ENCODE peak calls at places on chromosomes 7 and 10, in five cellular contexts. B is tibial artery, F is adrenal gland, Z is BJ, P is ovary. W is an unnamed sample.

GRCh38 chr7:40726559-40726958 is 591.8 kb downstream of the SUGCT start:
- DNase-seq in B (no peak), F (no peak), Z (no peak), P (no peak), W (no peak)

GRCh38 chr10:95260397-95260881 is 30.4 kb downstream of the PDLIM1 start:
- DNase-seq in B (no peak), F (peak; percentile 24), Z (peak; percentile 76), P (no peak), W (no peak)

GRCh38 chr7:37893359-37893758 is 23.3 kb downstream of the SFRP4 start:
- DNase-seq in B (no peak), F (no peak), Z (no peak), P (no peak), W (no peak)

GRCh38 chr10:53886325-53887300 is 914.4 kb downstream of the PCDH15 start:
- DNase-seq in B (no peak), F (no peak), Z (no peak), P (no peak), W (no peak)

GRCh38 chr10:124224331-124225028 is 131.1 kb upstream of the CHST15 start:
- DNase-seq in B (no peak), F (no peak), Z (no peak), P (no peak), W (no peak)

GRCh38 chr10:108791030-108791429 is 1132.3 kb downstream of the XPNPEP1 start:
- DNase-seq in B (no peak), F (no peak), Z (no peak), P (no peak), W (no peak)

GRCh38 chr10:119416855-119417254 is 125.7 kb downstream of the RGS10 start:
- DNase-seq in B (peak; percentile 55), F (peak; percentile 58), Z (no peak), P (peak; percentile 74), W (no peak)

GRCh38 chr7:18064242-18064838 is 36.7 kb upstream of the PRPS1L1 start:
- DNase-seq in B (no peak), F (no peak), Z (no peak), P (no peak), W (no peak)

GRCh38 chr7:138891446-138891810 is 89.8 kb downstream of the KIAA1549 start:
- DNase-seq in B (no peak), F (no peak), Z (peak; percentile 53), P (no peak), W (no peak)

GRCh38 chr10:34252111-34252510 is 563.0 kb downstream of the PARD3 start:
- DNase-seq in B (no peak), F (peak; percentile 79), Z (no peak), P (no peak), W (no peak)

GRCh38 chr7:140400381-140400780 is 2.1 kb upstream of the SLC37A3 start:
- DNase-seq in B (no peak), F (no peak), Z (no peak), P (no peak), W (no peak)

GRCh38 chr7:47285860-47286491 is 295.9 kb downstream of the TNS3 start:
- DNase-seq in B (no peak), F (no peak), Z (peak; percentile 98), P (no peak), W (no peak)

GRCh38 chr7:135811513-135811912 is 62.9 kb upstream of the FAM180A start:
- DNase-seq in B (no peak), F (no peak), Z (no peak), P (no peak), W (no peak)

GRCh38 chr7:117227091-117227490 is 95.8 kb downstream of the WNT2 start:
- DNase-seq in B (no peak), F (no peak), Z (no peak), P (no peak), W (no peak)

GRCh38 chr7:120407015-120407414 is 134.0 kb downstream of the KCND2 start:
- DNase-seq in B (no peak), F (no peak), Z (no peak), P (no peak), W (no peak)

GRCh38 chr10:132141526-132142395 is 45.0 kb upstream of the DPYSL4 start:
- DNase-seq in B (no peak), F (no peak), Z (no peak), P (peak; percentile 36), W (peak; percentile 59)

GRCh38 chr7:159023216-159023615 is 121.5 kb downstream of the VIPR2 start:
- DNase-seq in B (no peak), F (peak; percentile 7), Z (no peak), P (no peak), W (no peak)

GRCh38 chr7:159019111-159019510 is 125.6 kb downstream of the VIPR2 start:
- DNase-seq in B (no peak), F (no peak), Z (no peak), P (no peak), W (no peak)

GRCh38 chr7:159023746-159024145 is 120.9 kb downstream of the VIPR2 start:
- DNase-seq in B (no peak), F (peak; percentile 2), Z (no peak), P (no peak), W (no peak)

GRCh38 chr7:159022238-159022993 is 122.3 kb downstream of the VIPR2 start:
- DNase-seq in B (no peak), F (peak; percentile 6), Z (no peak), P (no peak), W (no peak)

GRCh38 chr7:159020987-159021386 is 123.7 kb downstream of the VIPR2 start:
- DNase-seq in B (no peak), F (no peak), Z (no peak), P (no peak), W (no peak)
- TF ChIP-seq CTCF in B (no peak), F (no peak), Z (no peak), P (no peak), W (no peak)

DNA sequence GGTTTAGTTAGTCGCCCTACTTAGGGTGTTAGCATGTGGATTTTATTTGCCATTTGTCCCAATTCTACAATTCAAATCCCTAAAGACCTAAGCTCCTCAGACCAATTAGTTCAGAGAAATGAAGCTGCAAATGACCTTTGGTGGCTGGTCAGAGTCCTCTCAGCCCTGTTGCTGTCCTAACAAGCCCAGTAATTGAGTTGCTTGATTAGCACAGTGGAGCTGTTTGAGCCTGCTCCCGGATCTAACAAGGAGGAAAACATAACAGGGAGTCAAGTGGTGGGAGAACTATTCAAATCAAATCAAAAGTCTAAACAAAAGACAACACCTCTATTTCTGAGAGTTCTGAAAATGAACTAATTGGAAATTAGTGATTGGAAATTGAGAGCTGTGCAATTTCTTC is 22.1 kb downstream of the ZDHHC6 start:
- DNase-seq in B (no peak), F (no peak), Z (no peak), P (no peak), W (no peak)
- H3K36me3 ChIP-seq in B (peaks cover 9% of the 10 kb centered on the region), F (no peaks in the 10 kb centered on the region), Z (peaks cover 2% of the 10 kb centered on the region), P (no peaks in the 10 kb centered on the region), W (no peaks in the 10 kb centered on the region)

GRCh38 chr7:108659867-108660266 is 90.2 kb downstream of the DNAJB9 start:
- DNase-seq in B (no peak), F (no peak), Z (no peak), P (no peak), W (no peak)

GRCh38 chr7:108662783-108663182 is 93.1 kb downstream of the DNAJB9 start:
- DNase-seq in B (no peak), F (no peak), Z (no peak), P (no peak), W (no peak)

DNA sequence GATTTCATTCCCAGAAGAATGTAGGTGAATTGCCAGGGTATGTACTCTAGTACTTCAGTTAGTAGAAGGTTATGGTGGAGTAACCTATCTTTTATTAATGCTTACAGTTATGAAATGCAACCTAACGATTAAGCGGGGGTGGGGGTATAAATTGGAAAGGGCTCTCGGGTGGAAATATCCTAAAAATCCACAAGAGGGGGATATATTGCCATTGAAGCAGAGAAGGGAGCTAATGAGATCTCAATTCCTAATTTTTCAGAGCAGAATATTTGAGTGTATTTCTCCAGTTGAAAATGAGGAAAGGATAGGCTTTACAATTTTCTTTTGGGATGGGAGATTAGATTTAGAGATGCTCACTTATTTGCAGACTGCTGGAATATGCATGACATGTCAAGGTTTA is 90.8 kb downstream of the DNAJB9 start:
- DNase-seq in B (no peak), F (no peak), Z (no peak), P (no peak), W (no peak)
- TF ChIP-seq CTCF in B (no peak), F (no peak), Z (peak; percentile 16), P (no peak), W (peak; percentile 26)

GRCh38 chr7:148877517-148877916 is 6.6 kb downstream of the EZH2 start:
- DNase-seq in B (no peak), F (no peak), Z (no peak), P (no peak), W (no peak)
- H3K36me3 ChIP-seq in B (no peaks in the 10 kb centered on the region), F (no peaks in the 10 kb centered on the region), Z (no peaks in the 10 kb centered on the region), P (no peaks in the 10 kb centered on the region), W (peaks cover 2% of the 10 kb centered on the region)

GRCh38 chr7:15389073-15389472 is 172.7 kb downstream of the AGMO start:
- DNase-seq in B (no peak), F (no peak), Z (no peak), P (no peak), W (no peak)
- TF ChIP-seq CTCF in B (no peak), F (no peak), Z (no peak), P (no peak), W (no peak)

GRCh38 chr10:75226656-75227055 is 9.1 kb downstream of the COMTD1 start:
- DNase-seq in B (no peak), F (no peak), Z (no peak), P (no peak), W (no peak)

GRCh38 chr10:75229961-75230360 is 5.8 kb downstream of the COMTD1 start:
- DNase-seq in B (no peak), F (no peak), Z (no peak), P (no peak), W (no peak)

GRCh38 chr10:75228278-75228677 is 7.5 kb downstream of the COMTD1 start:
- DNase-seq in B (no peak), F (no peak), Z (no peak), P (no peak), W (no peak)

GRCh38 chr10:75230600-75231038 is 5.1 kb downstream of the COMTD1 start:
- DNase-seq in B (peak; percentile 96), F (peak; percentile 89), Z (peak; percentile 27), P (peak; percentile 90), W (peak; percentile 82)

DNA sequence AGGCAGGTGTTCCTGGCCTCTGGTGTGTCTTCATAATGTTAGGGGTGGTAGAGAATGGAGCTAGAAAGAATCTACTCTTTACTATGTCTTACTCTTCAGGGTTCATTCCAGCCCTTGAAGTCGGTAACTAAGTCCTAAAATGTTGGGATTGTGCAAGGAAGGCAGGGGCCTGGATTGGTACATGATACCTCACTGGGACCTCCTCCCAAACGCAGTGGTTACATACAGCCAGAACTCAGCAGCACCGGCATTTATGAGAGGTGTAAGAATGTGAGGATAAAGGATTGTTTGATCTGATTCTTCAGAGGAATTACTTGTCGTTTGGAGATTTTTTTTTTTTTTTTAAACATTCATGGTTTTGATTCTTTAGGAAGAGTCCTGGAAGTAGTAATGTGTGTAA is 6.9 kb downstream of the COMTD1 start:
- DNase-seq in B (no peak), F (no peak), Z (no peak), P (no peak), W (no peak)
- H3K36me3 ChIP-seq in B (peaks cover 16% of the 10 kb centered on the region), F (peaks cover 47% of the 10 kb centered on the region), Z (no peaks in the 10 kb centered on the region), P (no peaks in the 10 kb centered on the region), W (peaks cover 89% of the 10 kb centered on the region)

DNA sequence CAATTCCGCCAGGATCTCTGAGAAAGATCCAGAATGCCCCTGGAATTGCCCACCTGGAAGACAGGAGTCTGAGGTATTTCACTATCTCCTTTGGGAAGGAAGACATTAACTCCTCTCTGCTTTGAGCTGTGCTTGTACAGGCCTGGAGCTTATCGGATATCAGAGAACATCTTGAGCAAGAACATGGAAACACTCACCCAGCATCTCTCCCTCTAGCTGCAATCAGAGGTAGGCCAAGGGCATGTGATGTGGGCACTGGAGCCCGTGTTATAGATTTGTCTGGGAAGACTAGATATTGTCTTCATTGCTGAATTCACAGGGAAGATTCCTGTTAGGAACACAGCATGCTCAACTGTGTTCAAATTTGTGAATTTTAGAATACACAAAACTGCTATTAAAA is 233.9 kb downstream of the PHF14 start:
- DNase-seq in B (no peak), F (no peak), Z (no peak), P (no peak), W (no peak)
- TF ChIP-seq CTCF in B (no peak), F (peak; percentile 13), Z (no peak), P (no peak), W (no peak)